ENCODE peak calls at places on chromosomes 7 and 10, in four cellular contexts. B is A673, H is H9, X is left lung. K is an unnamed sample.

GRCh38 chr10:132774905-132775863 is 10.8 kb downstream of the NKX6-2 start:
- DNase-seq in B (peak), H (peak), X (no peak), K (no peak)

GRCh38 chr7:3154881-3155494 is 111.3 kb upstream of the CARD11 start:
- DNase-seq in B (peak), H (no peak), X (no peak), K (peak)

GRCh38 chr10:132607491-132607890 is 69.9 kb downstream of the INPP5A start:
- DNase-seq in B (no peak), H (no peak), X (no peak), K (no peak)

GRCh38 chr7:98365863-98366561 is 34.9 kb downstream of the BAIAP2L1 start:
- DNase-seq in B (no peak), H (no peak), X (no peak), K (no peak)

GRCh38 chr7:28572321-28573058 is 160.2 kb downstream of the CREB5 start:
- DNase-seq in B (peak), H (no peak), X (no peak), K (no peak)

GRCh38 chr7:47480576-47481538 is 101.1 kb downstream of the TNS3 start:
- DNase-seq in B (no peak), H (peak), X (peak), K (no peak)

GRCh38 chr7:86846494-86847190 is 202.9 kb downstream of the GRM3 start:
- DNase-seq in B (no peak), H (no peak), X (peak), K (no peak)

GRCh38 chr10:131824371-131825149 is 76.2 kb upstream of the PPP2R2D start:
- DNase-seq in B (no peak), H (peak), X (peak), K (no peak)

GRCh38 chr10:79239930-79240713 is 107.1 kb upstream of the PPIF start:
- DNase-seq in B (no peak), H (peak), X (no peak), K (no peak)

GRCh38 chr10:3897156-3897555 is 112.1 kb upstream of the KLF6 start:
- DNase-seq in B (no peak), H (no peak), X (no peak), K (no peak)

DNA sequence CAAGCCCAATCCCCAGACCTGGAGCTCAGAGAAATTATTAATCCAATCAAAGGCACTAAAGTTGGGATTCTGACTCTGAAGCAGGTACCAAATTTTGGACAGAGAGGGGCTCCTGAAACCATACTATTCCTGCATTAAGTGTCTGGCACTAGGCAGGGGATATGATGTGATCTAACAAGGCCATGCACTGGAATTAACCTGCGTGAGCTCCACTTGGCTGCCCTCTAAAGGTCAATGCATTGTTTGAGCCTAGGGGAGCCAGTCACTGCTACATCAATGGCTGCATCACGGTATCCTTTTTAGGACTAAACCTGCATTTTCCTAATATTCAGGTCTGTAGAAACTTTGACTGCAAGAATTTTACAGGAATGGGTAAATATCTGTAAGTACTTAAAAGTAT is 42.1 kb downstream of the ST8SIA6 start:
- DNase-seq in B (no peak), H (peak), X (no peak), K (no peak)
- TF ChIP-seq CTCF in B (no peak), H (peak), X (no peak), K (no peak)

GRCh38 chr7:25944777-25945176 is 207.2 kb upstream of the NFE2L3 start:
- DNase-seq in B (peak), H (peak), X (no peak), K (no peak)
- H3K27ac ChIP-seq in B (no peak), H (no peak), X (no peak), K (no peak)

GRCh38 chr7:130959743-130960207 is 225.8 kb upstream of the KLF14 start:
- DNase-seq in B (peak), H (no peak), X (no peak), K (no peak)
- TF ChIP-seq CTCF in B (peak), H (peak), X (peak), K (no peak)

GRCh38 chr10:113950268-113950667 is 93.4 kb upstream of the ADRB1 start:
- DNase-seq in B (no peak), H (no peak), X (no peak), K (no peak)

GRCh38 chr10:113941140-113941539 is 86.7 kb downstream of the NHLRC2 start:
- DNase-seq in B (no peak), H (no peak), X (no peak), K (no peak)

GRCh38 chr10:113945687-113946085 is 91.2 kb downstream of the NHLRC2 start:
- DNase-seq in B (no peak), H (no peak), X (no peak), K (no peak)

GRCh38 chr10:113947138-113948011 is 92.9 kb downstream of the NHLRC2 start:
- DNase-seq in B (no peak), H (no peak), X (peak), K (no peak)

GRCh38 chr10:113945075-113945686 is 90.7 kb downstream of the NHLRC2 start:
- DNase-seq in B (peak), H (no peak), X (peak), K (no peak)
- H3K27ac ChIP-seq in B (no peak), H (no peak), X (peak), K (no peak)

GRCh38 chr10:230758-231157 is 95.5 kb downstream of the ZMYND11 start:
- DNase-seq in B (peak), H (no peak), X (no peak), K (no peak)
- TF ChIP-seq CTCF in B (peak), H (peak), X (no peak), K (no peak)

DNA sequence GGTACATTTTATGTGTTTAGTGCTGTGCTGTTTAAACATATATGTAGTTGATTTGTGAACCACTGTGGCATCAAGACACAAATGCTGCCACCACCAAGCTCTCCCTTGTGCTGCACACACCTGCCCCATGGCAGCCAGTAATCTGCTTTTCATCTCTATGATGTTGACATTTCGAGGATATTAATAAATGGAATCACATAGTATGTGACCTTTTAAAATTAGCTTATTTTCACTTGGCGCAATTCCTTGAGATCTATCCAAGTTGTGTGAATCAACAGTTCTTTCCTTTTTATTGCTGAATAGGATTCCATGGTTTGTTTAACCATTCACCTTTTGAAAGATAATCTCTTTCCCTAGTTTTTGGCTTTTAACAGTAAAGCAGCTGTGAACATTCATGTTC is 73.1 kb downstream of the BMPR1A start:
- DNase-seq in B (no peak), H (no peak), X (no peak), K (no peak)
- H3K27ac ChIP-seq in B (peak), H (no peak), X (no peak), K (no peak)

GRCh38 chr7:129825554-129826267 is 127.0 kb downstream of the UBE2H start:
- DNase-seq in B (peak), H (peak), X (peak), K (peak)

GRCh38 chr7:129828078-129828762 is 124.5 kb downstream of the UBE2H start:
- DNase-seq in B (no peak), H (no peak), X (no peak), K (no peak)

GRCh38 chr7:129824291-129825004 is 128.3 kb downstream of the UBE2H start:
- DNase-seq in B (no peak), H (no peak), X (no peak), K (no peak)

GRCh38 chr7:129827467-129827990 is 125.2 kb downstream of the UBE2H start:
- DNase-seq in B (no peak), H (no peak), X (no peak), K (no peak)

GRCh38 chr7:129825005-129825553 is 127.7 kb downstream of the UBE2H start:
- DNase-seq in B (peak), H (peak), X (peak), K (no peak)
- TF ChIP-seq CTCF in B (peak), H (peak), X (no peak), K (no peak)

GRCh38 chr7:30521532-30521931 is 16.9 kb upstream of the GGCT start:
- DNase-seq in B (no peak), H (no peak), X (peak), K (peak)
- H3K27ac ChIP-seq in B (no peak), H (no peak), X (no peak), K (no peak)